ENCODE peak calls at places on chromosomes 1 and 21, in eight cellular contexts. V, P, J, O, R, L, S and N are unnamed samples.

GRCh38 chr1:35085421-35085820 is 6.2 kb downstream of the ZMYM1 start:
- DNase-seq in V (no peak), P (no peak), J (no peak), O (no peak), R (no peak), L (no peak), S (no peak), N (no peak)

GRCh38 chr1:10651793-10652192 is 144.7 kb downstream of the CASZ1 start:
- DNase-seq in V (no peak), P (peak), J (no peak), O (no peak), R (peak), L (no peak), S (no peak), N (no peak)

GRCh38 chr21:44760376-44760775 is 41.2 kb downstream of the UBE2G2 start:
- DNase-seq in V (no peak), P (no peak), J (no peak), O (no peak), R (no peak), L (no peak), S (no peak), N (no peak)

GRCh38 chr1:84693774-84694173 is 3.5 kb upstream of the SSX2IP start:
- DNase-seq in V (no peak), P (no peak), J (no peak), O (no peak), R (no peak), L (no peak), S (no peak), N (no peak)

GRCh38 chr1:114094303-114094663 is 59.4 kb downstream of the SYT6 start:
- DNase-seq in V (no peak), P (no peak), J (no peak), O (no peak), R (no peak), L (no peak), S (no peak), N (peak)

GRCh38 chr1:201499795-201500669 is 6.9 kb downstream of the CSRP1 start:
- DNase-seq in V (no peak), P (no peak), J (no peak), O (no peak), R (no peak), L (no peak), S (no peak), N (no peak)

GRCh38 chr1:172322219-172323061 is 98.0 kb upstream of the C1orf105 start:
- DNase-seq in V (no peak), P (no peak), J (no peak), O (no peak), R (no peak), L (no peak), S (no peak), N (no peak)

GRCh38 chr1:153933955-153934354 is 11.2 kb upstream of the GATAD2B start:
- DNase-seq in V (no peak), P (no peak), J (no peak), O (no peak), R (no peak), L (no peak), S (no peak), N (no peak)

GRCh38 chr1:203342192-203342940 is 8.6 kb downstream of the FMOD start:
- DNase-seq in V (peak), P (peak), J (no peak), O (peak), R (peak), L (peak), S (peak), N (no peak)

GRCh38 chr1:53110370-53111072 is 31.9 kb downstream of the SLC1A7 start:
- DNase-seq in V (no peak), P (no peak), J (no peak), O (no peak), R (no peak), L (no peak), S (no peak), N (no peak)

GRCh38 chr1:217889401-217889800 is 258.3 kb downstream of the SPATA17 start:
- DNase-seq in V (no peak), P (no peak), J (no peak), O (no peak), R (no peak), L (peak), S (no peak), N (no peak)

GRCh38 chr21:14964658-14965057 is 100.1 kb downstream of the NRIP1 start:
- DNase-seq in V (no peak), P (no peak), J (no peak), O (no peak), R (no peak), L (no peak), S (no peak), N (no peak)

GRCh38 chr1:29542476-29543015 is 306.2 kb downstream of the PTPRU start:
- DNase-seq in V (no peak), P (no peak), J (no peak), O (no peak), R (no peak), L (no peak), S (no peak), N (no peak)

GRCh38 chr1:5651027-5651410 is 341.2 kb downstream of the NPHP4 start:
- DNase-seq in V (no peak), P (no peak), J (no peak), O (no peak), R (no peak), L (no peak), S (no peak), N (no peak)

GRCh38 chr1:223771814-223772770 is 59.8 kb downstream of the CAPN2 start:
- DNase-seq in V (no peak), P (peak), J (no peak), O (peak), R (no peak), L (peak), S (no peak), N (no peak)

GRCh38 chr21:45074818-45075605 is 632 bp downstream of the ADARB1 start:
- DNase-seq in V (no peak), P (peak), J (peak), O (peak), R (no peak), L (peak), S (no peak), N (no peak)

GRCh38 chr1:204513117-204513716 is 3.0 kb upstream of the MDM4 start:
- DNase-seq in V (peak), P (no peak), J (no peak), O (peak), R (no peak), L (no peak), S (peak), N (no peak)

GRCh38 chr21:44370771-44371410 is 17.5 kb downstream of the TRPM2 start:
- DNase-seq in V (no peak), P (no peak), J (no peak), O (peak), R (no peak), L (no peak), S (no peak), N (no peak)

GRCh38 chr1:59186656-59187055 is 110.2 kb upstream of the FGGY start:
- DNase-seq in V (no peak), P (no peak), J (no peak), O (no peak), R (no peak), L (no peak), S (no peak), N (no peak)

GRCh38 chr1:205658943-205659581 is 21.2 kb downstream of the SLC45A3 start:
- DNase-seq in V (peak), P (peak), J (peak), O (peak), R (peak), L (peak), S (peak), N (peak)

GRCh38 chr1:221630236-221630635 is 111.7 kb downstream of the DUSP10 start:
- DNase-seq in V (no peak), P (no peak), J (no peak), O (no peak), R (no peak), L (no peak), S (no peak), N (no peak)

GRCh38 chr21:25708467-25709065 is 26.1 kb downstream of the ATP5PF start:
- DNase-seq in V (peak), P (peak), J (peak), O (peak), R (peak), L (peak), S (peak), N (peak)

GRCh38 chr1:54980528-54981241 is at the start of gene TMEM61:
- DNase-seq in V (no peak), P (no peak), J (no peak), O (no peak), R (peak), L (no peak), S (no peak), N (no peak)

GRCh38 chr1:153626929-153627796 is at the start of gene S100A13:
- DNase-seq in V (no peak), P (peak), J (no peak), O (no peak), R (peak), L (peak), S (no peak), N (no peak)

GRCh38 chr1:63873751-63874150 is 99.9 kb downstream of the ROR1 start:
- DNase-seq in V (no peak), P (no peak), J (no peak), O (no peak), R (no peak), L (no peak), S (no peak), N (no peak)

GRCh38 chr1:62227496-62227895 is 32.8 kb downstream of the L1TD1 start:
- DNase-seq in V (no peak), P (no peak), J (no peak), O (no peak), R (no peak), L (no peak), S (no peak), N (no peak)

GRCh38 chr1:83959824-83960441 is 39.0 kb downstream of the TTLL7 start:
- DNase-seq in V (no peak), P (no peak), J (no peak), O (no peak), R (no peak), L (no peak), S (no peak), N (no peak)

GRCh38 chr1:114153621-114154145 is at the start of gene SYT6:
- DNase-seq in V (no peak), P (no peak), J (no peak), O (peak), R (no peak), L (peak), S (no peak), N (no peak)